ENCODE peak calls at places on chromosomes 5 and 9, in five cellular contexts. G is GM23248, X is transverse colon, M is aorta, W is cardiac muscle cell. B is an unnamed sample. For H3K4me1 and H3K36me3, the result is how much of the 10 kb centered on the place peaks cover.

GRCh38 chr9:114894206-114894605 is 36.2 kb downstream of the TNFSF8 start:
- DNase-seq in G (peak), X (no peak), M (no peak), W (peak), B (no peak)

GRCh38 chr9:21434202-21435014 is 5.8 kb upstream of the IFNA1 start:
- DNase-seq in X (peak), M (no peak), W (peak), G (peak), B (no peak)

GRCh38 chr5:11182441-11183080 is 421.5 kb upstream of the DAP start:
- DNase-seq in X (no peak), M (no peak), W (peak), G (peak), B (peak)

GRCh38 chr5:122053181-122054109 is 24.6 kb downstream of the LOX start:
- DNase-seq in G (peak), X (no peak), M (peak), W (peak), B (no peak)

GRCh38 chr5:150301901-150302300 is 804 bp downstream of the ARSI start:
- DNase-seq in G (no peak), M (no peak), W (no peak), X (no peak), B (no peak)

GRCh38 chr9:2181794-2182193 is 166.6 kb downstream of the SMARCA2 start:
- DNase-seq in M (no peak), X (peak), G (peak), W (peak), B (no peak)

GRCh38 chr5:181181650-181182565 is 23.1 kb downstream of the TRIM7 start:
- DNase-seq in M (peak), W (peak), G (peak), X (peak), B (peak)

GRCh38 chr9:19174127-19174921 is 47.0 kb upstream of the PLIN2 start:
- DNase-seq in G (peak), M (peak), X (peak), W (peak), B (peak)

GRCh38 chr9:100739666-100740065 is 161.8 kb downstream of the CAVIN4 start:
- DNase-seq in G (no peak), W (no peak), M (no peak), X (no peak), B (peak)

GRCh38 chr5:17238521-17239041 is 21.1 kb downstream of the BASP1 start:
- DNase-seq in X (no peak), W (peak), M (no peak), G (peak), B (no peak)
- H3K4me3 ChIP-seq in X (no peak), W (no peak), M (no peak), G (peak), B (no peak)

DNA sequence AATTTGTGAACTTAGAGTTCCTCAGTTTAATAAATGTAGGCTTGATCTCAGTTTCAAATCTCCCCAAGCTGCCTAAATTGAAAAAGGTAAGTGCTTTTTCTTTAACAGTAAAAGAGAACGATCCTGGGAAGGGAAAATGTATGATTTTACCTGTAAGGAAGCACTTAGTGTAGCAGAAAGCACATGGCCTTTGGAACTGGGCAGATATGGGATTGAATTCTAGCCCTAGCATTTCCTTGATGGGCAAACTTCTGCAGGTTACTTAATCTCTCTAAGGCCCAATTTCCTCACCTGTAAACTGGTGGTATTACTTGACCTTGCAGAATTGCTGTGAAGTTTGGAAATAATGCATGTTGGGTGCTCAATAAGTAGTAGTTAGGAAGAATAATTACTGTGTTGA is 11.6 kb downstream of the ANP32B start:
- DNase-seq in M (no peak), X (no peak), G (no peak), W (no peak), B (no peak)
- H3K4me1 ChIP-seq in M (under half), X (half or more), G (under half), W (under half), B (under half)

GRCh38 chr9:17394868-17395488 is 183.9 kb upstream of the SH3GL2 start:
- DNase-seq in M (no peak), X (no peak), W (no peak), G (no peak), B (no peak)
- H3K36me3 ChIP-seq in M (under half), X (under half), W (under half), G (under half), B (under half)

DNA sequence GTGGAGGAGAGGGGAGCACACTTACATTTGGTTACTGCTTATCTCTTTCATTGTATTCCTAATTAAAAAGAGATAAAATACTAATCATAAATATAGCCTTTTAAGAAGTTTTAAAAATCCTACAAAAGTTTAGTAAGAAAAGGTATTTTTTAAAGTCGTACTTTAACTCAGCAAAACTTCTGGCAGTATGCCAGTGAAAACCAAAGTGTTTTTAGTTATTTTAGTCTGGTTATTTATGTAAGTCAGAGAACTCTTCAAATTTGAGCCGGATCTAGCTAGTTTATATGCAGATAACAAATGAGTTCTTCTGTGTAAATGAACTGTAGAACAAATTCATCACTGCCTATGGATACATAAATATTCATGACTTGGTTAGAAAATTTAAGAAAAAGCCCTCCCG is 36.5 kb upstream of the ANKDD1B start:
- DNase-seq in G (no peak), X (no peak), W (peak), M (no peak), B (no peak)
- H3K4me3 ChIP-seq in G (no peak), X (no peak), W (no peak), M (no peak), B (no peak)

DNA sequence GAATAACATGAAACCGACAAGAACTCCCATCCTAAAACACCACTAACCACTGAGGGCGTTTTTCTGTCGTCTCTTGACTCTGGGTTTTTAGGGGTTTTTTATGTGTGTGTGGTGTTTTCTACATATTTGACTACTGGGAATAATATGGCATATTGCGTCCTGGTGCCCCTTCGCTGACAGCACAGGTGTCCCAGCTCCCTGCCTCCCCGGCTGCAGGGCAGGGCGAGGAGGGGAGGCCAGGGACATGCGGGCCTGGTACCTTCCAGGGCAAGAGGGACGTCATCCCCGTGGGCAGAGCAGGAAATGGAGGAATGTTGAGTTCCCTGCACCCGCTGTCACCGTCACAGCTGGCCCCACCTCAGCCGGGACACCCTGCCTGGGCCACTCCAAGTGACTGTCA is 34.8 kb downstream of the VAV2 start:
- DNase-seq in G (no peak), W (no peak), M (peak), X (no peak), B (no peak)
- H3K4me1 ChIP-seq in G (under half), W (under half), M (under half), X (under half), B (under half)

GRCh38 chr5:173851595-173852248 is 36.4 kb upstream of the CPEB4 start:
- DNase-seq in M (no peak), W (no peak), X (no peak), G (no peak), B (no peak)

GRCh38 chr5:173850664-173851063 is 37.5 kb upstream of the CPEB4 start:
- DNase-seq in G (no peak), W (no peak), X (no peak), M (no peak), B (no peak)

GRCh38 chr5:173853370-173854131 is 34.6 kb upstream of the CPEB4 start:
- DNase-seq in M (no peak), G (peak), W (no peak), X (no peak), B (no peak)

GRCh38 chr5:173855162-173855994 is 32.8 kb upstream of the CPEB4 start:
- DNase-seq in M (no peak), G (no peak), W (no peak), X (no peak), B (peak)

GRCh38 chr5:173852790-173853350 is 35.3 kb upstream of the CPEB4 start:
- DNase-seq in X (no peak), M (no peak), W (no peak), G (no peak), B (no peak)
- H3K36me3 ChIP-seq in X (under half), M (under half), W (under half), G (under half), B (under half)

GRCh38 chr5:95623706-95624105 is 3.8 kb downstream of the GPR150 start:
- DNase-seq in X (no peak), G (no peak), W (no peak), M (no peak), B (no peak)
- H3K4me3 ChIP-seq in X (no peak), G (no peak), W (no peak), M (no peak), B (no peak)

DNA sequence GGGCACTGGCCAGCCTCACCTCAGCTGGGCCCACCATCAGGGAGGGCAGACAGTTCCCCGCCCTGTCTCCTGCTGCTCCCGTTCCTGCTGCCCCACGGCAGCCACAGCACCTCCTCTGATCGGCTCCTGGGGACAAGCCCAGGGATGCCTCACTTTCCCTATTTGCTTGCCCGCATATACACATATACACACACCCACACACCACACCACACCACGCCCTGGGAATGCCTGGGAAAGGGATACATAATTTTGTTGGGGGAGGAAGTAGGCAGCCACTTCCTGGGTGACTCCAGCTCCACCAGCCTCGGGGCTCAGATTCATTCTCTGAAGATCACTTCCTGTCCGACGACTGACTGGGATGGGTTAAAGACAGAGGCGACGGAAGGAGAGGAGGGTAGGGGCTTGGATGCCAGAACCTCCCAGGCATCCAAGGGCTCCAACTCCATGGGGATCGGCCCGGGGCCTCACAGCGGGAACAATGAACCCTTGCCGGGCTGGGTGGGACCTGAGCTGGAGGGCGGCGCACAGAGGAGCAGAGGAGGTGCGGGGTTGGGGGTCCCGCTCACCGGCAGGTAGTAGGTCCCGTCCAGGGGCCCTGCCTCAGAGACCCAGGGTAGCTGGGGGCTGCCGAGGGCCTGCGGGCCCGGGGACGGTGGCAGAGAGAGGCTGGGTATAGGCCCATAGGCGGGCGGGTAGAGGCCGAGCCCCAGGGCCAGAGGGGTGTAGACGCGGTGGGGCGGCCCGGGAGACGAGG is 2.0 kb upstream of the MZB1 start:
- DNase-seq in W (no peak), X (peak), M (no peak), G (peak), B (no peak)
- H3K4me1 ChIP-seq in W (under half), X (half or more), M (under half), G (under half), B (under half)

DNA sequence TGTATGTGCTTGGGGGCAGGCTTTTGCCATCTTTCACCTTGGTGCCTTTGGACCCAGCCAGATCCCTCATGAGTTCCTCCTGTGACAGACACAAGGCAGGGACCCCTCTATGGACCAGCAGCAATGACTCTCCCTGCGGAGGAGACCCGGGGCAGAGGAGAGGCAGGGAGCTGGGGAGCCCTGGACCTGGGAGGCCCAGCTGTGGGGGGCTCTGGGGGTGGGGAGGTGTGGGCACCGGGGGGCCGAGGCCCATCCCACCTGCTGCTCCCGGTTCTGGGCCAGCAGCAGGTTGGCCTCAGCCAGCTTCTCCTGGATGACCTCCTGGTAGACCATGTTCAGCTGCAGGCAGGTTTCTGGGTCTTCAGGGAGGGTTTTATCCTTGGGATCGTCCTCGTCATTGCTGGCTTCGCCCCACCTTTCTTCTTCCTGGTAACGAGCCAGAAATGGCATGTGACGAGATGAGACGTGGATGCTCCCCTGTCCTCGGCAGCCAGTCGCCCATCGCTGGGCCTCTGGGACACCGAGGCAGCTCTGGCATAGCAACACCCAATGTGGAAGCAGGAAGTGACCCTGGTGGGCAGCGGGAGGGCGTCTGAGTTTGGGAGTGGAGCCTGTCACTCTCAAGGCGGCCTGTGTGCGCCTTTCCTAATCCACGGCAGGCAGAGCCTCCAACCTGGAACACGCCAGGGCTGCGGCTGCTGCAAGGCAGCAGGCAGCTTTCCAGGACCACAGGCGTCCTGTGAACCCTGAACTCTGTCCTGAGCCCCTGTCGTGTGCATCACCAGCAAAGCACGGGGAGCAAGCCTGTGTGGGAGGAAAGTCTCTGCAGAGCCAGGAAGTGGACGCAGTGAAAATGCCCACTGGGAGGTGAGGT is 4.4 kb downstream of the SNAPC4 start:
- DNase-seq in X (no peak), G (no peak), M (no peak), W (no peak), B (no peak)
- H3K36me3 ChIP-seq in X (under half), G (under half), M (under half), W (under half), B (under half)